ENCODE peak calls at places on chromosomes 13 and 19, in nine cellular contexts. Y is activated CD4-positive, CD25-positive, alpha-beta regulatory T cell; L is stimulated activated CD4-positive, alpha-beta T cell treated with anti-CD3 and anti-CD28 coated beads, Interleukin-12 subunit alpha, Interleukin-12 subunit beta, amount 100 ng/mL, for 48 hours; A is cardiac fibroblast; X is stomach; E is dorsolateral prefrontal cortex; T is fibroblast of pulmonary artery; Z is activated naive CD4-positive, alpha-beta T cell; Q is foreskin fibroblast. J is an unnamed sample.

GRCh38 chr19:10006335-10006708 is 4.0 kb downstream of the COL5A3 start:
- DNase-seq in Y (no peak), Z (no peak), X (no peak), A (peak; percentile 82), L (no peak), Q (peak; percentile 67), E (no peak), T (peak; percentile 50), J (no peak)

GRCh38 chr19:42421591-42422031 is 5.6 kb downstream of the LIPE start:
- DNase-seq in A (no peak), Q (peak; percentile 90), E (no peak), Y (no peak), X (peak; percentile 50), T (no peak), Z (no peak), L (no peak), J (no peak)

GRCh38 chr19:43798546-43799409 is 3.5 kb downstream of the LYPD5 start:
- DNase-seq in X (peak; percentile 62), T (no peak), Q (peak; percentile 40), L (no peak), A (no peak), E (no peak), Y (no peak), Z (no peak), J (peak; percentile 58)

GRCh38 chr13:108176685-108177274 is 38.6 kb downstream of the LIG4 start:
- DNase-seq in Q (peak; percentile 9), Z (no peak), Y (peak; percentile 12), A (peak; percentile 40), X (peak; percentile 31), E (no peak), T (peak; percentile 38), L (peak; percentile 52), J (peak; percentile 48)

GRCh38 chr13:61110804-61111203 is 304.8 kb downstream of the PCDH20 start:
- DNase-seq in X (no peak), L (no peak), Q (no peak), T (no peak), A (no peak), Z (no peak), E (no peak), Y (no peak), J (no peak)

GRCh38 chr19:641702-642101 is 2.0 kb downstream of the FGF22 start:
- DNase-seq in Y (no peak), E (no peak), A (no peak), Z (no peak), L (no peak), X (no peak), Q (no peak), T (no peak), J (no peak)

GRCh38 chr13:75792526-75793187 is 156.5 kb downstream of the LMO7 start:
- DNase-seq in Y (no peak), Q (peak; percentile 48), Z (no peak), X (no peak), A (no peak), L (no peak), E (no peak), T (peak; percentile 45), J (no peak)

GRCh38 chr13:70505809-70506208 is 397.6 kb upstream of the KLHL1 start:
- DNase-seq in E (no peak), L (no peak), Q (no peak), T (no peak), A (no peak), Z (no peak), Y (no peak), X (no peak), J (no peak)

GRCh38 chr19:17889609-17890214 is 18.0 kb downstream of the SLC5A5 start:
- DNase-seq in Y (no peak), A (peak; percentile 56), Z (no peak), T (peak; percentile 66), Q (peak; percentile 72), X (no peak), L (no peak), E (no peak), J (no peak)

GRCh38 chr13:99087954-99088491 is 110.2 kb upstream of the DOCK9 start:
- DNase-seq in Y (no peak), T (no peak), Q (no peak), E (no peak), A (no peak), Z (no peak), X (no peak), L (no peak), J (peak; percentile 28)